ENCODE peak calls at places on chromosomes 7 and 10, in eight cellular contexts. One of them, this sample, is unnamed.

GRCh38 chr7:76386691-76387260 is 22.7 kb downstream of the SSC4D start:
- DNase-seq in choroid plexus epithelial cell: no peak
- DNase-seq in posterior cingulate gyrus: no peak
- DNase-seq in RWPE1: no peak
- DNase-seq in activated CD8-positive, alpha-beta memory T cell treated with anti-CD3 and anti-CD28 coated beads for 4 hours: no peak
- DNase-seq in bronchial epithelial cell: no peak
- DNase-seq in HT1080: no peak
- DNase-seq in NCI-H2081: no peak
- DNase-seq in this sample: no peak

GRCh38 chr10:2839081-2839725 is 228.1 kb upstream of the PFKP start:
- DNase-seq in choroid plexus epithelial cell: peak
- DNase-seq in posterior cingulate gyrus: no peak
- DNase-seq in RWPE1: peak
- DNase-seq in activated CD8-positive, alpha-beta memory T cell treated with anti-CD3 and anti-CD28 coated beads for 4 hours: no peak
- DNase-seq in bronchial epithelial cell: no peak
- DNase-seq in HT1080: peak
- DNase-seq in NCI-H2081: peak
- DNase-seq in this sample: peak

GRCh38 chr7:102191556-102192203 is 95.0 kb upstream of the SH2B2 start:
- DNase-seq in choroid plexus epithelial cell: no peak
- DNase-seq in posterior cingulate gyrus: no peak
- DNase-seq in RWPE1: no peak
- DNase-seq in activated CD8-positive, alpha-beta memory T cell treated with anti-CD3 and anti-CD28 coated beads for 4 hours: no peak
- DNase-seq in bronchial epithelial cell: no peak
- DNase-seq in HT1080: no peak
- DNase-seq in NCI-H2081: no peak
- DNase-seq in this sample: no peak

GRCh38 chr7:125648543-125648942 is 718.9 kb upstream of the POT1 start:
- DNase-seq in choroid plexus epithelial cell: no peak
- DNase-seq in posterior cingulate gyrus: no peak
- DNase-seq in RWPE1: no peak
- DNase-seq in activated CD8-positive, alpha-beta memory T cell treated with anti-CD3 and anti-CD28 coated beads for 4 hours: no peak
- DNase-seq in bronchial epithelial cell: peak
- DNase-seq in HT1080: no peak
- DNase-seq in NCI-H2081: no peak
- DNase-seq in this sample: no peak

GRCh38 chr7:143497008-143497795 is 19.5 kb downstream of the TAS2R41 start:
- DNase-seq in choroid plexus epithelial cell: no peak
- DNase-seq in posterior cingulate gyrus: no peak
- DNase-seq in RWPE1: no peak
- DNase-seq in activated CD8-positive, alpha-beta memory T cell treated with anti-CD3 and anti-CD28 coated beads for 4 hours: no peak
- DNase-seq in bronchial epithelial cell: no peak
- DNase-seq in HT1080: no peak
- DNase-seq in NCI-H2081: no peak
- DNase-seq in this sample: no peak

GRCh38 chr10:5305374-5305773 is 59.4 kb upstream of the UCN3 start:
- DNase-seq in choroid plexus epithelial cell: peak
- DNase-seq in posterior cingulate gyrus: no peak
- DNase-seq in RWPE1: no peak
- DNase-seq in activated CD8-positive, alpha-beta memory T cell treated with anti-CD3 and anti-CD28 coated beads for 4 hours: no peak
- DNase-seq in bronchial epithelial cell: no peak
- DNase-seq in HT1080: peak
- DNase-seq in NCI-H2081: no peak
- DNase-seq in this sample: no peak

GRCh38 chr10:35640951-35641429 is 1.1 kb downstream of the FZD8 start:
- DNase-seq in choroid plexus epithelial cell: peak
- DNase-seq in posterior cingulate gyrus: peak
- DNase-seq in RWPE1: peak
- DNase-seq in activated CD8-positive, alpha-beta memory T cell treated with anti-CD3 and anti-CD28 coated beads for 4 hours: no peak
- DNase-seq in bronchial epithelial cell: peak
- DNase-seq in HT1080: peak
- DNase-seq in NCI-H2081: peak
- DNase-seq in this sample: peak

GRCh38 chr7:30877010-30877740 is 34.5 kb upstream of the AQP1 start:
- DNase-seq in choroid plexus epithelial cell: no peak
- DNase-seq in posterior cingulate gyrus: no peak
- DNase-seq in RWPE1: no peak
- DNase-seq in activated CD8-positive, alpha-beta memory T cell treated with anti-CD3 and anti-CD28 coated beads for 4 hours: no peak
- DNase-seq in bronchial epithelial cell: no peak
- DNase-seq in HT1080: no peak
- DNase-seq in NCI-H2081: no peak
- DNase-seq in this sample: peak

GRCh38 chr7:64313740-64314491 is at the start of gene ZNF736:
- DNase-seq in choroid plexus epithelial cell: peak
- DNase-seq in posterior cingulate gyrus: peak
- DNase-seq in RWPE1: peak
- DNase-seq in activated CD8-positive, alpha-beta memory T cell treated with anti-CD3 and anti-CD28 coated beads for 4 hours: peak
- DNase-seq in bronchial epithelial cell: peak
- DNase-seq in HT1080: peak
- DNase-seq in NCI-H2081: peak
- DNase-seq in this sample: no peak

GRCh38 chr7:50159154-50159553 is 66.1 kb upstream of the ZPBP start:
- DNase-seq in choroid plexus epithelial cell: no peak
- DNase-seq in posterior cingulate gyrus: no peak
- DNase-seq in RWPE1: no peak
- DNase-seq in activated CD8-positive, alpha-beta memory T cell treated with anti-CD3 and anti-CD28 coated beads for 4 hours: no peak
- DNase-seq in bronchial epithelial cell: no peak
- DNase-seq in HT1080: no peak
- DNase-seq in NCI-H2081: no peak
- DNase-seq in this sample: no peak

GRCh38 chr7:47035522-47035921 is 546.4 kb downstream of the TNS3 start:
- DNase-seq in choroid plexus epithelial cell: no peak
- DNase-seq in posterior cingulate gyrus: no peak
- DNase-seq in RWPE1: no peak
- DNase-seq in activated CD8-positive, alpha-beta memory T cell treated with anti-CD3 and anti-CD28 coated beads for 4 hours: no peak
- DNase-seq in bronchial epithelial cell: no peak
- DNase-seq in HT1080: no peak
- DNase-seq in NCI-H2081: no peak
- DNase-seq in this sample: no peak

GRCh38 chr10:42836771-42837468 is 54.3 kb downstream of the BMS1 start:
- DNase-seq in choroid plexus epithelial cell: peak
- DNase-seq in posterior cingulate gyrus: peak
- DNase-seq in RWPE1: peak
- DNase-seq in activated CD8-positive, alpha-beta memory T cell treated with anti-CD3 and anti-CD28 coated beads for 4 hours: no peak
- DNase-seq in bronchial epithelial cell: peak
- DNase-seq in HT1080: no peak
- DNase-seq in NCI-H2081: no peak
- DNase-seq in this sample: no peak

GRCh38 chr7:21704362-21704761 is 161.5 kb downstream of the DNAH11 start:
- DNase-seq in choroid plexus epithelial cell: no peak
- DNase-seq in posterior cingulate gyrus: no peak
- DNase-seq in RWPE1: no peak
- DNase-seq in activated CD8-positive, alpha-beta memory T cell treated with anti-CD3 and anti-CD28 coated beads for 4 hours: no peak
- DNase-seq in bronchial epithelial cell: no peak
- DNase-seq in HT1080: no peak
- DNase-seq in NCI-H2081: no peak
- DNase-seq in this sample: no peak

GRCh38 chr10:35191523-35191922 is 64.9 kb downstream of the CREM start:
- DNase-seq in choroid plexus epithelial cell: peak
- DNase-seq in posterior cingulate gyrus: no peak
- DNase-seq in RWPE1: no peak
- DNase-seq in activated CD8-positive, alpha-beta memory T cell treated with anti-CD3 and anti-CD28 coated beads for 4 hours: no peak
- DNase-seq in bronchial epithelial cell: no peak
- DNase-seq in HT1080: no peak
- DNase-seq in NCI-H2081: no peak
- DNase-seq in this sample: no peak

GRCh38 chr7:1931248-1931950 is 261.3 kb downstream of the ELFN1 start:
- DNase-seq in choroid plexus epithelial cell: peak
- DNase-seq in posterior cingulate gyrus: no peak
- DNase-seq in RWPE1: peak
- DNase-seq in activated CD8-positive, alpha-beta memory T cell treated with anti-CD3 and anti-CD28 coated beads for 4 hours: no peak
- DNase-seq in bronchial epithelial cell: no peak
- DNase-seq in HT1080: no peak
- DNase-seq in NCI-H2081: peak
- DNase-seq in this sample: no peak

GRCh38 chr7:52540041-52540440 is 495.4 kb upstream of the POM121L12 start:
- DNase-seq in choroid plexus epithelial cell: no peak
- DNase-seq in posterior cingulate gyrus: no peak
- DNase-seq in RWPE1: peak
- DNase-seq in activated CD8-positive, alpha-beta memory T cell treated with anti-CD3 and anti-CD28 coated beads for 4 hours: no peak
- DNase-seq in bronchial epithelial cell: peak
- DNase-seq in HT1080: peak
- DNase-seq in NCI-H2081: no peak
- DNase-seq in this sample: no peak

GRCh38 chr10:10644317-10645111 is 373.2 kb upstream of the CELF2 start:
- DNase-seq in choroid plexus epithelial cell: peak
- DNase-seq in posterior cingulate gyrus: peak
- DNase-seq in RWPE1: peak
- DNase-seq in activated CD8-positive, alpha-beta memory T cell treated with anti-CD3 and anti-CD28 coated beads for 4 hours: no peak
- DNase-seq in bronchial epithelial cell: peak
- DNase-seq in HT1080: peak
- DNase-seq in NCI-H2081: peak
- DNase-seq in this sample: no peak